ENCODE peak calls at places on chromosomes 12 and 14, in four cellular contexts. One of them, this sample, is unnamed.

GRCh38 chr14:68684466-68685418 is 108.1 kb downstream of the ZFP36L1 start:
- DNase-seq in IMR-90: no peak
- DNase-seq in heart right ventricle: no peak
- DNase-seq in fibroblast of pulmonary artery: no peak
- DNase-seq in this sample: no peak

GRCh38 chr12:68977335-68977734 is 44.4 kb upstream of the CPM start:
- DNase-seq in IMR-90: no peak
- DNase-seq in heart right ventricle: no peak
- DNase-seq in fibroblast of pulmonary artery: no peak
- DNase-seq in this sample: no peak

GRCh38 chr12:101117842-101118241 is 92.2 kb downstream of the SLC5A8 start:
- DNase-seq in IMR-90: no peak
- DNase-seq in heart right ventricle: no peak
- DNase-seq in fibroblast of pulmonary artery: no peak
- DNase-seq in this sample: no peak

GRCh38 chr14:99389171-99389826 is 91.4 kb downstream of the SETD3 start:
- DNase-seq in IMR-90: peak
- DNase-seq in heart right ventricle: peak
- DNase-seq in fibroblast of pulmonary artery: peak
- DNase-seq in this sample: peak

GRCh38 chr12:117671734-117672133 is 297.1 kb downstream of the KSR2 start:
- DNase-seq in IMR-90: no peak
- DNase-seq in heart right ventricle: no peak
- DNase-seq in fibroblast of pulmonary artery: no peak
- DNase-seq in this sample: peak

GRCh38 chr14:105092124-105092911 is 27.1 kb upstream of the GPR132 start:
- DNase-seq in IMR-90: no peak
- DNase-seq in heart right ventricle: no peak
- DNase-seq in fibroblast of pulmonary artery: no peak
- DNase-seq in this sample: no peak

GRCh38 chr12:78455991-78456390 is 408.6 kb upstream of the SYT1 start:
- DNase-seq in IMR-90: no peak
- DNase-seq in heart right ventricle: no peak
- DNase-seq in fibroblast of pulmonary artery: no peak
- DNase-seq in this sample: peak

GRCh38 chr12:125518074-125518473 is 452.8 kb downstream of the AACS start:
- DNase-seq in IMR-90: no peak
- DNase-seq in heart right ventricle: no peak
- DNase-seq in fibroblast of pulmonary artery: no peak
- DNase-seq in this sample: no peak

GRCh38 chr14:44404021-44404420 is 103.1 kb downstream of the FSCB start:
- DNase-seq in IMR-90: no peak
- DNase-seq in heart right ventricle: no peak
- DNase-seq in fibroblast of pulmonary artery: peak
- DNase-seq in this sample: no peak

GRCh38 chr14:106657460-106657859 is 1131.1 kb downstream of the TMEM121 start:
- DNase-seq in IMR-90: no peak
- DNase-seq in heart right ventricle: no peak
- DNase-seq in fibroblast of pulmonary artery: no peak
- DNase-seq in this sample: no peak

GRCh38 chr14:73739899-73740685 is 25.9 kb upstream of the PNMA1 start:
- DNase-seq in IMR-90: no peak
- DNase-seq in heart right ventricle: no peak
- DNase-seq in fibroblast of pulmonary artery: no peak
- DNase-seq in this sample: no peak

GRCh38 chr12:51901121-51901812 is 6.0 kb upstream of the ACVRL1 start:
- DNase-seq in IMR-90: no peak
- DNase-seq in heart right ventricle: no peak
- DNase-seq in fibroblast of pulmonary artery: no peak
- DNase-seq in this sample: no peak

GRCh38 chr12:50276912-50277671 is 6.2 kb downstream of the LIMA1 start:
- DNase-seq in IMR-90: peak
- DNase-seq in heart right ventricle: no peak
- DNase-seq in fibroblast of pulmonary artery: no peak
- DNase-seq in this sample: peak

GRCh38 chr14:32134448-32135070 is 57.5 kb downstream of the ARHGAP5 start:
- DNase-seq in IMR-90: peak
- DNase-seq in heart right ventricle: no peak
- DNase-seq in fibroblast of pulmonary artery: peak
- DNase-seq in this sample: peak

GRCh38 chr12:25806271-25806670 is 152.2 kb upstream of the RASSF8 start:
- DNase-seq in IMR-90: peak
- DNase-seq in heart right ventricle: no peak
- DNase-seq in fibroblast of pulmonary artery: peak
- DNase-seq in this sample: peak

GRCh38 chr14:30874120-30874998 is at the start of gene COCH:
- DNase-seq in IMR-90: no peak
- DNase-seq in heart right ventricle: peak
- DNase-seq in fibroblast of pulmonary artery: no peak
- DNase-seq in this sample: no peak

GRCh38 chr14:68444449-68445168 is 348.3 kb downstream of the ZFP36L1 start:
- DNase-seq in IMR-90: peak
- DNase-seq in heart right ventricle: peak
- DNase-seq in fibroblast of pulmonary artery: peak
- DNase-seq in this sample: peak

GRCh38 chr12:42483534-42483857 is 106.0 kb downstream of the PRICKLE1 start:
- DNase-seq in IMR-90: peak
- DNase-seq in heart right ventricle: peak
- DNase-seq in fibroblast of pulmonary artery: no peak
- DNase-seq in this sample: no peak

GRCh38 chr14:55054098-55054497 is 2.7 kb downstream of the MAPK1IP1L start:
- DNase-seq in IMR-90: no peak
- DNase-seq in heart right ventricle: no peak
- DNase-seq in fibroblast of pulmonary artery: no peak
- DNase-seq in this sample: no peak

GRCh38 chr12:112122823-112123690 is 2.3 kb upstream of the TRAFD1 start:
- DNase-seq in IMR-90: peak
- DNase-seq in heart right ventricle: no peak
- DNase-seq in fibroblast of pulmonary artery: peak
- DNase-seq in this sample: peak

GRCh38 chr12:851913-852312 is 97.6 kb downstream of the RAD52 start:
- DNase-seq in IMR-90: peak
- DNase-seq in heart right ventricle: no peak
- DNase-seq in fibroblast of pulmonary artery: peak
- DNase-seq in this sample: peak

GRCh38 chr12:10304161-10304574 is 3.5 kb upstream of the KLRD1 start:
- DNase-seq in IMR-90: peak
- DNase-seq in heart right ventricle: no peak
- DNase-seq in fibroblast of pulmonary artery: peak
- DNase-seq in this sample: peak

GRCh38 chr12:79895041-79895440 is 39.9 kb downstream of the PPP1R12A start:
- DNase-seq in IMR-90: no peak
- DNase-seq in heart right ventricle: no peak
- DNase-seq in fibroblast of pulmonary artery: no peak
- DNase-seq in this sample: peak

GRCh38 chr14:86787782-86788181 is 1205.2 kb downstream of the GALC start:
- DNase-seq in IMR-90: peak
- DNase-seq in heart right ventricle: no peak
- DNase-seq in fibroblast of pulmonary artery: peak
- DNase-seq in this sample: peak

GRCh38 chr12:26255893-26256645 is 60.7 kb downstream of the SSPN start:
- DNase-seq in IMR-90: no peak
- DNase-seq in heart right ventricle: no peak
- DNase-seq in fibroblast of pulmonary artery: no peak
- DNase-seq in this sample: no peak

GRCh38 chr12:4164591-4165558 is 108.7 kb upstream of the CCND2 start:
- DNase-seq in IMR-90: peak
- DNase-seq in heart right ventricle: peak
- DNase-seq in fibroblast of pulmonary artery: peak
- DNase-seq in this sample: peak

GRCh38 chr12:2140858-2141519 is 88.2 kb downstream of the CACNA1C start:
- DNase-seq in IMR-90: no peak
- DNase-seq in heart right ventricle: no peak
- DNase-seq in fibroblast of pulmonary artery: no peak
- DNase-seq in this sample: no peak

GRCh38 chr12:2149091-2149490 is 96.3 kb downstream of the CACNA1C start:
- DNase-seq in IMR-90: peak
- DNase-seq in heart right ventricle: no peak
- DNase-seq in fibroblast of pulmonary artery: no peak
- DNase-seq in this sample: peak

GRCh38 chr12:2142068-2142467 is 89.3 kb downstream of the CACNA1C start:
- DNase-seq in IMR-90: no peak
- DNase-seq in heart right ventricle: no peak
- DNase-seq in fibroblast of pulmonary artery: no peak
- DNase-seq in this sample: no peak

GRCh38 chr12:2147335-2147734 is 94.5 kb downstream of the CACNA1C start:
- DNase-seq in IMR-90: no peak
- DNase-seq in heart right ventricle: no peak
- DNase-seq in fibroblast of pulmonary artery: no peak
- DNase-seq in this sample: no peak

DNA sequence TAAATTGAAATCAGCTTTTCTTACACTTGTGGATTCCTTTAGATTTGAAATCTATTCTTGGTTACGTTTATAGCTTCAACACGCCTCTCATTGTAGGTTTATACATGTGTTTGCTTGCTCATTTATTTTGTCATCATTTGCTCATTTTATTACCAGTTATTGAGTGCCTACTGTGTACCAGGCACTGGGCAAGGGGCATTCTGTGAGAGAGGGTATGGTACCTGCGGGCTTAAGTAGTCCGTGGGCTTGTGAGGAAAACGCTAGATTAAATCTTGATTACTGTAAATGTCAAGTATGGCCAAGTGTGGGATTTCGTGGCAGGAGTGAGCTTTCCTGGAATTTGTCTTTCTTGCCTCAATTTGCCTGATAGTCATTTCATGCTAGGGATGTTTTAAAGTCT is 92.6 kb downstream of the CACNA1C start:
- DNase-seq in IMR-90: no peak
- DNase-seq in heart right ventricle: no peak
- DNase-seq in fibroblast of pulmonary artery: no peak
- DNase-seq in this sample: no peak
- H3K4me3 ChIP-seq in IMR-90: no peak
- H3K4me3 ChIP-seq in heart right ventricle: no peak
- H3K4me3 ChIP-seq in fibroblast of pulmonary artery: no peak
- H3K4me3 ChIP-seq in this sample: no peak

GRCh38 chr14:104049576-104050240 is 35.8 kb upstream of the ASPG start:
- DNase-seq in IMR-90: no peak
- DNase-seq in heart right ventricle: no peak
- DNase-seq in fibroblast of pulmonary artery: no peak
- DNase-seq in this sample: no peak
- H3K4me3 ChIP-seq in IMR-90: no peak
- H3K4me3 ChIP-seq in heart right ventricle: no peak
- H3K4me3 ChIP-seq in fibroblast of pulmonary artery: no peak
- H3K4me3 ChIP-seq in this sample: no peak

GRCh38 chr14:100669468-100669867 is 57.2 kb upstream of the DLK1 start:
- DNase-seq in IMR-90: no peak
- DNase-seq in heart right ventricle: no peak
- DNase-seq in fibroblast of pulmonary artery: no peak
- DNase-seq in this sample: no peak

GRCh38 chr14:100667706-100668105 is 59.0 kb upstream of the DLK1 start:
- DNase-seq in IMR-90: no peak
- DNase-seq in heart right ventricle: no peak
- DNase-seq in fibroblast of pulmonary artery: no peak
- DNase-seq in this sample: no peak

GRCh38 chr14:100670017-100670974 is 56.4 kb upstream of the DLK1 start:
- DNase-seq in IMR-90: no peak
- DNase-seq in heart right ventricle: no peak
- DNase-seq in fibroblast of pulmonary artery: no peak
- DNase-seq in this sample: no peak

GRCh38 chr14:100668352-100668751 is 58.3 kb upstream of the DLK1 start:
- DNase-seq in IMR-90: no peak
- DNase-seq in heart right ventricle: no peak
- DNase-seq in fibroblast of pulmonary artery: no peak
- DNase-seq in this sample: no peak

DNA sequence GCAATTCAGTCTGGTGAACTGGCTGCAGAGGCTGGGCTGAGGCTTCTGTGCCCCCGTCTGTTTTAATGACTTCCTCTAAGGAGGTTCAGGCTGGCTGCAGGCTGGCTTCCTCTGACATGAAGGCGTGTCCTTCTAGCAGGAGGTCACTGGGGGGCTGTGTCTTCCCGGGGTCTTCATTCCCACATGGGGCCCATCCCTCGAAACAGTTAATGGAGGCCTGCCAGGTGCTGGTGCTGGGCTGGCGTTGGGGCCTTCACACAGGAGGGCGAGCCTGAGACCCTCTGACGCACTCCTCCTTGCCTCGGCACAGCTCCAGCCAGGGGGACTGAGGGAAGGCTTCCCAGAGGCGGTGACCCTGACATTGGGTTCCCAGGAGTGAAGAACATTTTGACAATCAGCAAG is 57.7 kb upstream of the DLK1 start:
- DNase-seq in IMR-90: no peak
- DNase-seq in heart right ventricle: no peak
- DNase-seq in fibroblast of pulmonary artery: no peak
- DNase-seq in this sample: no peak
- H3K4me3 ChIP-seq in IMR-90: no peak
- H3K4me3 ChIP-seq in heart right ventricle: no peak
- H3K4me3 ChIP-seq in fibroblast of pulmonary artery: no peak
- H3K4me3 ChIP-seq in this sample: no peak

GRCh38 chr14:21535545-21536394 is 9.6 kb upstream of the SALL2 start:
- DNase-seq in IMR-90: no peak
- DNase-seq in heart right ventricle: no peak
- DNase-seq in fibroblast of pulmonary artery: no peak
- DNase-seq in this sample: no peak

GRCh38 chr14:21539154-21539940 is 13.2 kb upstream of the SALL2 start:
- DNase-seq in IMR-90: no peak
- DNase-seq in heart right ventricle: no peak
- DNase-seq in fibroblast of pulmonary artery: no peak
- DNase-seq in this sample: no peak

GRCh38 chr14:21537088-21537424 is 10.9 kb upstream of the SALL2 start:
- DNase-seq in IMR-90: no peak
- DNase-seq in heart right ventricle: no peak
- DNase-seq in fibroblast of pulmonary artery: no peak
- DNase-seq in this sample: no peak

GRCh38 chr14:21534576-21534975 is 8.4 kb upstream of the SALL2 start:
- DNase-seq in IMR-90: no peak
- DNase-seq in heart right ventricle: no peak
- DNase-seq in fibroblast of pulmonary artery: no peak
- DNase-seq in this sample: no peak

GRCh38 chr14:21536395-21537087 is 10.4 kb upstream of the SALL2 start:
- DNase-seq in IMR-90: no peak
- DNase-seq in heart right ventricle: no peak
- DNase-seq in fibroblast of pulmonary artery: no peak
- DNase-seq in this sample: no peak
- H3K4me3 ChIP-seq in IMR-90: no peak
- H3K4me3 ChIP-seq in heart right ventricle: peak
- H3K4me3 ChIP-seq in fibroblast of pulmonary artery: peak
- H3K4me3 ChIP-seq in this sample: peak

GRCh38 chr12:70719672-70720420 is 82.6 kb upstream of the PTPRB start:
- DNase-seq in IMR-90: peak
- DNase-seq in heart right ventricle: peak
- DNase-seq in fibroblast of pulmonary artery: peak
- DNase-seq in this sample: peak
- H3K4me3 ChIP-seq in IMR-90: peak
- H3K4me3 ChIP-seq in heart right ventricle: peak
- H3K4me3 ChIP-seq in fibroblast of pulmonary artery: peak
- H3K4me3 ChIP-seq in this sample: no peak

GRCh38 chr12:106386836-106387555 is 29.4 kb downstream of the POLR3B start:
- DNase-seq in IMR-90: peak
- DNase-seq in heart right ventricle: no peak
- DNase-seq in fibroblast of pulmonary artery: peak
- DNase-seq in this sample: peak
- H3K4me3 ChIP-seq in IMR-90: no peak
- H3K4me3 ChIP-seq in heart right ventricle: no peak
- H3K4me3 ChIP-seq in fibroblast of pulmonary artery: no peak
- H3K4me3 ChIP-seq in this sample: no peak

This sample was measured in fibroblast of mammary gland.